ENCODE peak calls at places on chromosome 20, in ten cellular contexts. Q, M, K, N, A, W, Z, E, J and H are unnamed samples.

GRCh38 chr20:48791014-48791413 is 36.8 kb downstream of the PREX1 start:
- DNase-seq in Q (peak), M (no peak), K (no peak), N (no peak), A (no peak), W (no peak), Z (no peak), E (no peak), J (no peak), H (no peak)

GRCh38 chr20:34948030-34948429 is 7.6 kb downstream of the GSS start:
- DNase-seq in Q (peak), M (no peak), K (peak), N (peak), A (no peak), W (no peak), Z (peak), E (no peak), J (no peak), H (peak)

GRCh38 chr20:17625246-17626051 is 55.6 kb downstream of the DSTN start:
- DNase-seq in Q (no peak), M (no peak), K (no peak), N (no peak), A (no peak), W (no peak), Z (no peak), E (no peak), J (no peak), H (no peak)

GRCh38 chr20:19427480-19427879 is 215.0 kb downstream of the SLC24A3 start:
- DNase-seq in Q (no peak), M (no peak), K (no peak), N (no peak), A (no peak), W (no peak), Z (no peak), E (no peak), J (no peak), H (no peak)

GRCh38 chr20:39778847-39779641 is 816.9 kb downstream of the DHX35 start:
- DNase-seq in Q (no peak), M (no peak), K (no peak), N (no peak), A (no peak), W (no peak), Z (peak), E (no peak), J (no peak), H (no peak)

GRCh38 chr20:51864967-51865366 is 62.6 kb upstream of the SALL4 start:
- DNase-seq in Q (no peak), M (no peak), K (no peak), N (no peak), A (no peak), W (no peak), Z (no peak), E (no peak), J (no peak), H (no peak)

GRCh38 chr20:50304883-50305635 is 114.4 kb downstream of the CEBPB start:
- DNase-seq in Q (peak), M (peak), K (peak), N (peak), A (peak), W (no peak), Z (peak), E (no peak), J (peak), H (no peak)

GRCh38 chr20:1210501-1210900 is 7.2 kb downstream of the C20orf202 start:
- DNase-seq in Q (no peak), M (no peak), K (no peak), N (no peak), A (no peak), W (no peak), Z (no peak), E (no peak), J (no peak), H (no peak)

GRCh38 chr20:40797425-40797824 is 108.4 kb upstream of the MAFB start:
- DNase-seq in Q (peak), M (no peak), K (no peak), N (no peak), A (no peak), W (no peak), Z (peak), E (no peak), J (no peak), H (no peak)

GRCh38 chr20:43925786-43926185 is 11.1 kb downstream of the TOX2 start:
- DNase-seq in Q (peak), M (no peak), K (no peak), N (no peak), A (no peak), W (no peak), Z (peak), E (no peak), J (no peak), H (no peak)

GRCh38 chr20:62392077-62392418 is 5.1 kb downstream of the RPS21 start:
- DNase-seq in Q (no peak), M (no peak), K (no peak), N (no peak), A (no peak), W (no peak), Z (no peak), E (no peak), J (no peak), H (no peak)

GRCh38 chr20:64210661-64211369 is 44.7 kb upstream of the PCMTD2 start:
- DNase-seq in Q (peak), M (no peak), K (no peak), N (no peak), A (no peak), W (no peak), Z (no peak), E (no peak), J (no peak), H (no peak)

GRCh38 chr20:62823688-62824475 is 7.0 kb downstream of the COL9A3 start:
- DNase-seq in Q (no peak), M (no peak), K (no peak), N (no peak), A (no peak), W (no peak), Z (no peak), E (no peak), J (no peak), H (no peak)

GRCh38 chr20:62707981-62708521 is 585 bp upstream of the NTSR1 start:
- DNase-seq in Q (no peak), M (no peak), K (no peak), N (no peak), A (no peak), W (no peak), Z (no peak), E (peak), J (no peak), H (no peak)

GRCh38 chr20:62367136-62367482 is at the start of gene LAMA5:
- DNase-seq in Q (peak), M (peak), K (no peak), N (no peak), A (no peak), W (no peak), Z (no peak), E (peak), J (no peak), H (no peak)

GRCh38 chr20:50981714-50982048 is 23.1 kb downstream of the MOCS3 start:
- DNase-seq in Q (no peak), M (no peak), K (no peak), N (no peak), A (no peak), W (no peak), Z (no peak), E (no peak), J (no peak), H (no peak)

GRCh38 chr20:5528719-5529256 is 212.0 kb upstream of the PROKR2 start:
- DNase-seq in Q (peak), M (peak), K (peak), N (peak), A (peak), W (peak), Z (peak), E (no peak), J (no peak), H (peak)

DNA sequence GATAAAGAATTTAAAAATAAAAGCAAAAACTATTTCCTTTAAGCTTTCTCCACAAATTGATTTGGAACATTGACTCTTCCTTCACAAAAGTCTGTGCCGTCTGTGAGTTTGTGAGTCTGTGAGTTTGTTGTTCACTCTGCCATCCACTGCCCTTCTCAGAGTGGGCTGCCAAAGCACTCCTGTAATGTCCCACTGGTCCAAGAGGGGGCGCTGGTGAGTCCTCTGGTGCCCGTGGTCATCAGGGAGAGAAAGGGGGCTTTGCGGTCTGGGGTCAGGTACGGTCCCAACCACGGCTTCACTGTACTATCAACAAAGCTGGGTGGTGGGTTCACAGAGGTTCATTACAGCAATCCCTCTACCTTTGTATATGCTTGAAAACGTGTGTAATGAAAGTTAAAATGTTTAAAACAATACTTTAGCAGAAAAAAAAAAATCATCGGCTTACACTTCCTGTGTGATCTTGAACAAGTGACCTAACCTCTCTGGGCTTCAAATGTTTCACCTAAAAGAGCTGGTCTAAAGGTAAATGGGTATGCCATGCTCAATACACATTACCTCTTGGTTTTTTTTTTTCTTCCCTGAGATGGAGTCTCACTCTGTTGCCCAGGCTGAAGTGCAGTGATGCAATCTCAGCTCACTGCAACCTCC is 5.6 kb upstream of the ANKRD60 start:
- DNase-seq in Q (peak), M (no peak), K (no peak), N (no peak), A (no peak), W (no peak), Z (no peak), E (no peak), J (no peak), H (no peak)
- TF ChIP-seq CTCF in Q (peak), M (peak), K (peak), N (peak), A (peak), W (peak), Z (peak), E (peak), J (peak), H (peak)

GRCh38 chr20:42678895-42679294 is 510.8 kb downstream of the PTPRT start:
- DNase-seq in Q (no peak), M (no peak), K (no peak), N (no peak), A (no peak), W (no peak), Z (no peak), E (no peak), J (no peak), H (no peak)
- TF ChIP-seq CTCF in Q (no peak), M (peak), K (no peak), N (no peak), A (no peak), W (peak), Z (no peak), E (no peak), J (no peak), H (peak)

GRCh38 chr20:25179439-25180089 is 15.9 kb upstream of the ENTPD6 start:
- DNase-seq in Q (no peak), M (no peak), K (no peak), N (no peak), A (no peak), W (no peak), Z (no peak), E (no peak), J (no peak), H (no peak)
- TF ChIP-seq CTCF in Q (no peak), M (no peak), K (no peak), N (no peak), A (no peak), W (no peak), Z (no peak), E (no peak), J (no peak), H (no peak)

GRCh38 chr20:36496707-36497669 is 44.3 kb upstream of the MYL9 start:
- DNase-seq in Q (no peak), M (no peak), K (no peak), N (no peak), A (no peak), W (no peak), Z (no peak), E (no peak), J (no peak), H (no peak)

GRCh38 chr20:36491901-36492617 is 49.3 kb upstream of the MYL9 start:
- DNase-seq in Q (peak), M (no peak), K (no peak), N (no peak), A (no peak), W (peak), Z (no peak), E (no peak), J (no peak), H (no peak)

GRCh38 chr20:36490191-36490590 is 51.1 kb upstream of the MYL9 start:
- DNase-seq in Q (peak), M (no peak), K (no peak), N (no peak), A (no peak), W (no peak), Z (no peak), E (no peak), J (no peak), H (no peak)

GRCh38 chr20:36493801-36494114 is 47.6 kb upstream of the MYL9 start:
- DNase-seq in Q (peak), M (peak), K (peak), N (peak), A (peak), W (no peak), Z (peak), E (no peak), J (peak), H (peak)

GRCh38 chr20:36493013-36493800 is 48.1 kb upstream of the MYL9 start:
- DNase-seq in Q (no peak), M (no peak), K (no peak), N (no peak), A (no peak), W (no peak), Z (no peak), E (no peak), J (no peak), H (no peak)
- TF ChIP-seq CTCF in Q (peak), M (no peak), K (peak), N (peak), A (peak), W (peak), Z (peak), E (peak), J (no peak), H (peak)

DNA sequence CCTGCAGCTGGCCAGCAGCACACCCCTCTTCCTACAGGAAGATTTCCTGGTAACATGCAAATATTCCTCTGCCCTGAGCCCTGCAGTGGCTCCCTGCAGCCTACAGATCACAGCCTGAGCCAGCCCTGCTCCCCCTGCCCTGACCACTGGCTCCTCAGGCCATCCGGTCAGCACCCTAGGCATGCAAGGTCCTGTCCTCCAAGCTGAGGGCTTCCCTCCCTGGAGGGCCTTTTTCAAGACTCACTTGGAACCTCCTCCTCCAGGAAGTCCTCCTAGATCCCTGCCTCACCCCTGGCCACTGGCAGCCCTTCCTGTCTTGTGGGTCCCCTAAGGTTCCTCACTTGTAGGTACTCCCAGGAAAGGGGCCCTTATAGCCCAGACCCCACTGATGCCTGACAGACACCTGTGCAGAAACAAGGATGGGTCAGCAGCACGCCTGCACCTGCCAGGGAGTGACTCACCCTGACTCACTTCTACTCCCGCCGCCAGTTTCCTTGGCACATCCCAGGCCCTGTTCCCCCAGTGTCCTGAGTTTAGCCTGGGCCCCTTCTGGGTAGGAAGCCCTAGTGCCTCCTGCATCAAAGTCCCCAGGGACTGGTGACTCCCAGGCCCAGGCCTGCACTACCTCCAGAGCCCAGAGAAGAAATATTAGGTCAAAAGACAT is 3.2 kb downstream of the SLC4A11 start:
- DNase-seq in Q (no peak), M (no peak), K (no peak), N (no peak), A (no peak), W (no peak), Z (no peak), E (no peak), J (no peak), H (no peak)
- TF ChIP-seq CTCF in Q (no peak), M (no peak), K (no peak), N (no peak), A (no peak), W (no peak), Z (no peak), E (no peak), J (no peak), H (no peak)

DNA sequence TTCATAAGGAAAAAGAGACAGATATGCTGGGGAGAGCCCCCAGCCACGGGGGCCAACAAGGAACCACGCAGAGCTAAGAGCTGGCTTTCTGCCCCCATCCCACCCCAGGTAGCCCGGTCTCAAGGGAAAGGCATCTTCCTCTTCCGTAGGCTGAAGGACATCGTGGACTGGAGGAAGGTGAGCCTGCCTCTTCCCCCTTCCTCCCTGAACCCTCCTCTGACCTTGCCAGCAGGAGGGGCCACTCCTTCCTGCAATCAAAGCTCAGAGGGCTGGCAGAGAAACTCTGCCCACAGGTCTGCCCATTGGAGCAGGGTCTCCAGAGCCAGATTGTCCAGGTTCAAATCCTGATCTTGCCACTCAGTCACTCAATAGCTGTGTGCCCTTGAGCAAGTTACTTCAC is 32.1 kb downstream of the PDRG1 start:
- DNase-seq in Q (no peak), M (no peak), K (no peak), N (no peak), A (no peak), W (no peak), Z (no peak), E (no peak), J (no peak), H (no peak)
- TF ChIP-seq CTCF in Q (no peak), M (no peak), K (no peak), N (no peak), A (no peak), W (no peak), Z (no peak), E (no peak), J (no peak), H (no peak)